ENCODE peak calls at places on chromosome 22, in ten cellular contexts. Z is heart right ventricle, G is pancreas, N is IMR-90, R is thoracic aorta, K is psoas muscle, B is transverse colon, V is Caco-2, U is thyroid gland, Q is tibial artery. X is an unnamed sample.

GRCh38 chr22:18121436-18122253 is 11.0 kb downstream of the TUBA8 start:
- DNase-seq in V (no peak), U (no peak), G (no peak), N (no peak), R (no peak), B (no peak), K (no peak), Z (no peak), Q (no peak), X (no peak)

GRCh38 chr22:19889951-19890350 is 35.3 kb upstream of the GNB1L start:
- DNase-seq in N (no peak), G (no peak), Q (no peak), R (no peak), B (no peak), V (no peak), K (peak; percentile 7), U (no peak), Z (no peak), X (no peak)

GRCh38 chr22:37197451-37198289 is 9.6 kb upstream of the C1QTNF6 start:
- DNase-seq in R (no peak), Q (peak; percentile 39), V (peak; percentile 41), Z (peak; percentile 59), B (peak; percentile 72), K (peak; percentile 69), U (peak; percentile 81), N (peak; percentile 61), G (peak; percentile 72), X (peak; percentile 66)

GRCh38 chr22:26170795-26171194 is 1.5 kb downstream of the SEZ6L start:
- DNase-seq in U (peak; percentile 29), Z (peak; percentile 10), K (peak; percentile 17), B (no peak), V (peak; percentile 23), N (no peak), R (no peak), G (peak; percentile 55), Q (no peak), X (no peak)

GRCh38 chr22:49935561-49935960 is 17.1 kb downstream of the CRELD2 start:
- DNase-seq in V (no peak), K (peak; percentile 62), N (no peak), R (no peak), Q (no peak), U (no peak), Z (no peak), B (no peak), G (no peak), X (no peak)

GRCh38 chr22:31948002-31948401 is 3.7 kb downstream of the YWHAH start:
- DNase-seq in Q (no peak), V (no peak), B (no peak), N (no peak), K (no peak), Z (no peak), G (no peak), U (peak; percentile 5), R (no peak), X (no peak)

GRCh38 chr22:16917144-16918003 is 90.6 kb downstream of the GAB4 start:
- DNase-seq in Z (peak; percentile 49), V (peak; percentile 77), U (peak; percentile 70), B (peak; percentile 47), N (peak; percentile 15), G (peak; percentile 71), R (no peak), Q (peak; percentile 36), K (peak; percentile 57), X (peak; percentile 32)

GRCh38 chr22:27435839-27436581 is 365.5 kb downstream of the MN1 start:
- DNase-seq in Z (peak; percentile 65), K (peak; percentile 58), G (peak; percentile 72), Q (peak; percentile 40), B (peak; percentile 25), N (peak; percentile 65), U (no peak), V (no peak), R (no peak), X (peak; percentile 51)

GRCh38 chr22:25051073-25051472 is 98.6 kb downstream of the KIAA1671 start:
- DNase-seq in U (no peak), Q (no peak), B (no peak), V (no peak), G (no peak), Z (no peak), N (no peak), K (no peak), R (no peak), X (no peak)

GRCh38 chr22:37898441-37899181 is 7.5 kb upstream of the MICALL1 start:
- DNase-seq in G (no peak), R (no peak), Q (no peak), Z (no peak), B (no peak), K (no peak), U (peak; percentile 90), V (peak; percentile 32), N (no peak), X (peak; percentile 27)

GRCh38 chr22:26585104-26585790 is 4.7 kb downstream of the TPST2 start:
- DNase-seq in B (no peak), U (peak; percentile 95), Z (peak; percentile 81), G (no peak), N (peak; percentile 79), K (peak; percentile 69), R (no peak), V (no peak), Q (peak; percentile 45), X (peak; percentile 39)

GRCh38 chr22:22815397-22816170 is 72.0 kb upstream of the IGLL5 start:
- DNase-seq in N (no peak), R (no peak), U (no peak), K (no peak), G (no peak), Z (no peak), B (no peak), Q (no peak), V (no peak), X (no peak)

GRCh38 chr22:38317237-38317994 is at the start of gene CSNK1E:
- DNase-seq in G (peak; percentile 92), V (peak; percentile 83), B (peak; percentile 86), U (peak; percentile 82), Z (peak; percentile 86), K (peak; percentile 85), R (peak; percentile 36), N (peak; percentile 33), Q (peak; percentile 83), X (peak; percentile 86)

GRCh38 chr22:17243524-17243923 is 24.3 kb upstream of the ADA2 start:
- DNase-seq in Q (peak; percentile 36), N (no peak), Z (no peak), K (peak; percentile 17), B (peak; percentile 27), R (no peak), V (no peak), U (no peak), G (no peak), X (no peak)

DNA sequence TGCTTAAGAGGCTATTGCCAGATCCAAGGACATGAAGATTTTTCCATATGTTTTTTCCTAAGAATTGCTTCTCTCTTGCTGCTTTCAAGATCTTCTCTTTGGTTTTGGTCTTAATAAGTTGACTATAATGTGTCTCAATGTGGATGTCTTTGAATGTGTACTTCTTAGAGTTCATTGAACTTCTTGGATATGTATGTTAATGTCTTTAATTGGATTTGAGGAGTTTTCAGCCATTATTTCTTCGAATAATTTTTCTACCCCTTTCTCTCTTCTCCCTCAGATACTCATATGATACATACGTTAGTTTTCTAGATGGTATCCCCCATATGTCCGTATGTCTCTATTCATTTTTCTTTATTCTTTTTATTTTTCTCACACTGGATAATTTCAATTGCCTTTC is 13.2 kb downstream of the CABIN1 start:
- DNase-seq in Q (no peak), G (no peak), R (no peak), V (no peak), K (no peak), N (no peak), Z (no peak), B (no peak), U (no peak), X (no peak)
- H3K4me3 ChIP-seq in Q (no peak overlapping the region), G (no peak overlapping the region), R (no peak overlapping the region), V (no peak overlapping the region), K (no peak overlapping the region), N (no peak overlapping the region), Z (no peak overlapping the region), B (no peak overlapping the region), U (no peak overlapping the region), X (no peak overlapping the region)

GRCh38 chr22:44916281-44917231 is 93.2 kb downstream of the PHF21B start:
- DNase-seq in G (peak; percentile 50), Z (no peak), U (no peak), N (no peak), V (no peak), K (no peak), B (no peak), Q (no peak), R (no peak), X (no peak)

GRCh38 chr22:44909241-44909640 is 100.6 kb downstream of the PHF21B start:
- DNase-seq in Q (no peak), B (no peak), R (no peak), Z (no peak), N (no peak), V (no peak), G (no peak), K (no peak), U (no peak), X (no peak)

GRCh38 chr22:44915441-44915840 is 94.4 kb downstream of the PHF21B start:
- DNase-seq in R (no peak), Z (no peak), V (no peak), G (peak; percentile 35), U (no peak), Q (no peak), K (no peak), B (no peak), N (no peak), X (no peak)

GRCh38 chr22:44914026-44914721 is 95.6 kb downstream of the PHF21B start:
- DNase-seq in U (no peak), B (no peak), K (no peak), Z (no peak), V (no peak), G (peak; percentile 35), N (no peak), R (no peak), Q (no peak), X (no peak)

GRCh38 chr22:44913198-44913983 is 96.4 kb downstream of the PHF21B start:
- DNase-seq in B (no peak), U (no peak), G (peak; percentile 43), N (no peak), Q (no peak), R (no peak), K (no peak), V (no peak), Z (no peak), X (no peak)
- TF ChIP-seq CTCF in B (no peak), U (no peak), G (no peak), N (no peak), Q (no peak), R (no peak), K (no peak), V (no peak), Z (no peak), X (no peak)

GRCh38 chr22:20963201-20964052 is 3.6 kb upstream of the AIFM3 start:
- DNase-seq in Q (no peak), U (no peak), R (no peak), K (no peak), N (no peak), B (no peak), G (no peak), V (no peak), Z (no peak), X (no peak)
- H3K4me1 ChIP-seq in Q (peaks cover 12% of the 10 kb centered on the region), U (peaks cover 4% of the 10 kb centered on the region), R (peaks cover 3% of the 10 kb centered on the region), K (peaks cover under 1% of the 10 kb centered on the region), N (no peaks in the 10 kb centered on the region), B (peaks cover 10% of the 10 kb centered on the region), G (no peaks in the 10 kb centered on the region), V (no peaks in the 10 kb centered on the region), Z (peaks cover 24% of the 10 kb centered on the region), X (peaks cover 4% of the 10 kb centered on the region)

DNA sequence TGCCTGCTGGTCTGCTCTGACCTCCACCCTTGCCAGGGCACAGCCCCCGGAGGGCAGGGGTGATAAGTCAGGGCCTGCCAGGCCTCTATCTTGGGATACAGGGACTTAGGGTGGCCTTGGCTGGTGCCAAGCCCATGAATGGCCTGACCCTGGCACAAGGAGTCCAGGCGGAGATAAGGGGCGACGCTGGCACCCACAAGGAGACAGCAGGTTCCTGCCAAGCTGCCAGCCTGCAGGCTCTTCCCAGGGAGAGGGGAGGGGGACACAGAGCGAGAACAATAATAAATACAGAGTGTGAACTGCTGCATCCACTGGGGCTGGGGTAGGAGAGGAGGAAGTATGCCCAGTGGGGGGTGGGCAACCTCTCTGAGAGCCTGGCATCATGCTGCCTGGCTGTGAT is 978 bp downstream of the CSDC2 start:
- DNase-seq in R (no peak), Q (no peak), U (no peak), Z (peak; percentile 71), G (no peak), B (no peak), K (no peak), V (no peak), N (no peak), X (no peak)
- H3K4me3 ChIP-seq in R (peak overlapping the region; percentile 76), Q (peak overlapping the region; percentile 63), U (no peak overlapping the region), Z (peak overlapping the region; percentile 58), G (no peak overlapping the region), B (peak overlapping the region; percentile 26), K (peak overlapping the region; percentile 22), V (no peak overlapping the region), N (peak overlapping the region; percentile 80), X (no peak overlapping the region)

X was measured in cardiac muscle cell.